ENCODE peak calls at places on chromosome 1, in ten cellular contexts. One of them, this sample, is unnamed.

GRCh38 chr1:205220421-205220820 is 7.3 kb upstream of the TMCC2 start:
- DNase-seq in brain microvascular endothelial cell: no peak
- DNase-seq in iPS-NIHi11: no peak
- DNase-seq in occipital lobe: no peak
- DNase-seq in EH: no peak
- DNase-seq in H4: no peak
- DNase-seq in A673: no peak
- DNase-seq in NCI-H1092: no peak
- DNase-seq in Panc1: no peak
- DNase-seq in GM03348: no peak
- DNase-seq in this sample: no peak

GRCh38 chr1:43930168-43930948 is 3.2 kb upstream of the ARTN start:
- DNase-seq in brain microvascular endothelial cell: no peak
- DNase-seq in iPS-NIHi11: peak
- DNase-seq in occipital lobe: no peak
- DNase-seq in EH: no peak
- DNase-seq in H4: no peak
- DNase-seq in A673: peak
- DNase-seq in NCI-H1092: no peak
- DNase-seq in Panc1: no peak
- DNase-seq in GM03348: no peak
- DNase-seq in this sample: no peak

GRCh38 chr1:238485906-238486219 is 595.1 kb upstream of the ZP4 start:
- DNase-seq in brain microvascular endothelial cell: peak
- DNase-seq in iPS-NIHi11: peak
- DNase-seq in occipital lobe: no peak
- DNase-seq in EH: no peak
- DNase-seq in H4: peak
- DNase-seq in A673: no peak
- DNase-seq in NCI-H1092: no peak
- DNase-seq in Panc1: no peak
- DNase-seq in GM03348: no peak
- DNase-seq in this sample: no peak

GRCh38 chr1:224427346-224427745 is 7.3 kb downstream of the WDR26 start:
- DNase-seq in brain microvascular endothelial cell: peak
- DNase-seq in iPS-NIHi11: no peak
- DNase-seq in occipital lobe: no peak
- DNase-seq in EH: peak
- DNase-seq in H4: peak
- DNase-seq in A673: no peak
- DNase-seq in NCI-H1092: no peak
- DNase-seq in Panc1: no peak
- DNase-seq in GM03348: peak
- DNase-seq in this sample: no peak

GRCh38 chr1:213586609-213586972 is 401.2 kb upstream of the PROX1 start:
- DNase-seq in brain microvascular endothelial cell: no peak
- DNase-seq in iPS-NIHi11: no peak
- DNase-seq in occipital lobe: no peak
- DNase-seq in EH: no peak
- DNase-seq in H4: no peak
- DNase-seq in A673: no peak
- DNase-seq in NCI-H1092: no peak
- DNase-seq in Panc1: no peak
- DNase-seq in GM03348: no peak
- DNase-seq in this sample: no peak

GRCh38 chr1:104979651-104980050 is 1230.0 kb downstream of the AMY1C start:
- DNase-seq in brain microvascular endothelial cell: no peak
- DNase-seq in iPS-NIHi11: no peak
- DNase-seq in occipital lobe: no peak
- DNase-seq in EH: no peak
- DNase-seq in H4: no peak
- DNase-seq in A673: no peak
- DNase-seq in NCI-H1092: no peak
- DNase-seq in Panc1: no peak
- DNase-seq in GM03348: no peak
- DNase-seq in this sample: no peak

GRCh38 chr1:99004270-99005141 is at the start of gene PLPPR5:
- DNase-seq in brain microvascular endothelial cell: peak
- DNase-seq in iPS-NIHi11: peak
- DNase-seq in occipital lobe: peak
- DNase-seq in EH: peak
- DNase-seq in H4: no peak
- DNase-seq in A673: peak
- DNase-seq in NCI-H1092: no peak
- DNase-seq in Panc1: no peak
- DNase-seq in GM03348: peak
- DNase-seq in this sample: no peak

GRCh38 chr1:53641481-53642214 is 97.3 kb downstream of the GLIS1 start:
- DNase-seq in brain microvascular endothelial cell: no peak
- DNase-seq in iPS-NIHi11: no peak
- DNase-seq in occipital lobe: no peak
- DNase-seq in EH: no peak
- DNase-seq in H4: no peak
- DNase-seq in A673: no peak
- DNase-seq in NCI-H1092: no peak
- DNase-seq in Panc1: no peak
- DNase-seq in GM03348: no peak
- DNase-seq in this sample: no peak

GRCh38 chr1:151265446-151266236 is 11.1 kb downstream of the PSMD4 start:
- DNase-seq in brain microvascular endothelial cell: no peak
- DNase-seq in iPS-NIHi11: no peak
- DNase-seq in occipital lobe: no peak
- DNase-seq in EH: no peak
- DNase-seq in H4: no peak
- DNase-seq in A673: no peak
- DNase-seq in NCI-H1092: no peak
- DNase-seq in Panc1: no peak
- DNase-seq in GM03348: no peak
- DNase-seq in this sample: no peak

GRCh38 chr1:46612937-46613660 is 3.5 kb downstream of the MOB3C start:
- DNase-seq in brain microvascular endothelial cell: no peak
- DNase-seq in iPS-NIHi11: peak
- DNase-seq in occipital lobe: no peak
- DNase-seq in EH: no peak
- DNase-seq in H4: no peak
- DNase-seq in A673: no peak
- DNase-seq in NCI-H1092: no peak
- DNase-seq in Panc1: no peak
- DNase-seq in GM03348: no peak
- DNase-seq in this sample: no peak

GRCh38 chr1:183550915-183551314 is 39.3 kb downstream of the NCF2 start:
- DNase-seq in brain microvascular endothelial cell: no peak
- DNase-seq in iPS-NIHi11: no peak
- DNase-seq in occipital lobe: no peak
- DNase-seq in EH: no peak
- DNase-seq in H4: no peak
- DNase-seq in A673: no peak
- DNase-seq in NCI-H1092: no peak
- DNase-seq in Panc1: no peak
- DNase-seq in GM03348: no peak
- DNase-seq in this sample: no peak

GRCh38 chr1:111733183-111733995 is 5.8 kb downstream of the INKA2 start:
- DNase-seq in brain microvascular endothelial cell: peak
- DNase-seq in iPS-NIHi11: no peak
- DNase-seq in occipital lobe: no peak
- DNase-seq in EH: peak
- DNase-seq in H4: peak
- DNase-seq in A673: no peak
- DNase-seq in NCI-H1092: peak
- DNase-seq in Panc1: no peak
- DNase-seq in GM03348: peak
- DNase-seq in this sample: peak

GRCh38 chr1:172993640-172994039 is 57.1 kb downstream of the TNFSF18 start:
- DNase-seq in brain microvascular endothelial cell: no peak
- DNase-seq in iPS-NIHi11: no peak
- DNase-seq in occipital lobe: no peak
- DNase-seq in EH: peak
- DNase-seq in H4: no peak
- DNase-seq in A673: no peak
- DNase-seq in NCI-H1092: no peak
- DNase-seq in Panc1: no peak
- DNase-seq in GM03348: peak
- DNase-seq in this sample: no peak

GRCh38 chr1:93621246-93621645 is 60.4 kb downstream of the BCAR3 start:
- DNase-seq in brain microvascular endothelial cell: no peak
- DNase-seq in iPS-NIHi11: no peak
- DNase-seq in occipital lobe: no peak
- DNase-seq in EH: no peak
- DNase-seq in H4: no peak
- DNase-seq in A673: no peak
- DNase-seq in NCI-H1092: no peak
- DNase-seq in Panc1: no peak
- DNase-seq in GM03348: no peak
- DNase-seq in this sample: no peak

GRCh38 chr1:193408782-193409293 is 222.4 kb upstream of the B3GALT2 start:
- DNase-seq in brain microvascular endothelial cell: peak
- DNase-seq in iPS-NIHi11: no peak
- DNase-seq in occipital lobe: no peak
- DNase-seq in EH: peak
- DNase-seq in H4: peak
- DNase-seq in A673: no peak
- DNase-seq in NCI-H1092: no peak
- DNase-seq in Panc1: no peak
- DNase-seq in GM03348: no peak
- DNase-seq in this sample: no peak

GRCh38 chr1:241782396-241782795 is 65.6 kb upstream of the EXO1 start:
- DNase-seq in brain microvascular endothelial cell: no peak
- DNase-seq in iPS-NIHi11: no peak
- DNase-seq in occipital lobe: no peak
- DNase-seq in EH: no peak
- DNase-seq in H4: no peak
- DNase-seq in A673: no peak
- DNase-seq in NCI-H1092: no peak
- DNase-seq in Panc1: no peak
- DNase-seq in GM03348: no peak
- DNase-seq in this sample: no peak

GRCh38 chr1:242187171-242187570 is 188.3 kb upstream of the MAP1LC3C start:
- DNase-seq in brain microvascular endothelial cell: no peak
- DNase-seq in iPS-NIHi11: no peak
- DNase-seq in occipital lobe: no peak
- DNase-seq in EH: no peak
- DNase-seq in H4: no peak
- DNase-seq in A673: no peak
- DNase-seq in NCI-H1092: no peak
- DNase-seq in Panc1: no peak
- DNase-seq in GM03348: no peak
- DNase-seq in this sample: no peak

GRCh38 chr1:167601442-167602380 is 28.3 kb upstream of the RCSD1 start:
- DNase-seq in brain microvascular endothelial cell: no peak
- DNase-seq in iPS-NIHi11: no peak
- DNase-seq in occipital lobe: peak
- DNase-seq in EH: peak
- DNase-seq in H4: peak
- DNase-seq in A673: no peak
- DNase-seq in NCI-H1092: no peak
- DNase-seq in Panc1: no peak
- DNase-seq in GM03348: no peak
- DNase-seq in this sample: no peak

GRCh38 chr1:154502742-154503111 is 515 bp upstream of the SHE start:
- DNase-seq in brain microvascular endothelial cell: no peak
- DNase-seq in iPS-NIHi11: peak
- DNase-seq in occipital lobe: no peak
- DNase-seq in EH: no peak
- DNase-seq in H4: no peak
- DNase-seq in A673: no peak
- DNase-seq in NCI-H1092: no peak
- DNase-seq in Panc1: no peak
- DNase-seq in GM03348: no peak
- DNase-seq in this sample: no peak

GRCh38 chr1:179744401-179745130 is 1.5 kb downstream of the FAM163A start:
- DNase-seq in brain microvascular endothelial cell: no peak
- DNase-seq in iPS-NIHi11: no peak
- DNase-seq in occipital lobe: no peak
- DNase-seq in EH: no peak
- DNase-seq in H4: no peak
- DNase-seq in A673: no peak
- DNase-seq in NCI-H1092: no peak
- DNase-seq in Panc1: no peak
- DNase-seq in GM03348: no peak
- DNase-seq in this sample: no peak

GRCh38 chr1:14142397-14143095 is 442.6 kb downstream of the PRDM2 start:
- DNase-seq in brain microvascular endothelial cell: no peak
- DNase-seq in iPS-NIHi11: no peak
- DNase-seq in occipital lobe: peak
- DNase-seq in EH: no peak
- DNase-seq in H4: no peak
- DNase-seq in A673: no peak
- DNase-seq in NCI-H1092: peak
- DNase-seq in Panc1: no peak
- DNase-seq in GM03348: no peak
- DNase-seq in this sample: no peak

GRCh38 chr1:93816970-93817738 is 61.9 kb downstream of the DNTTIP2 start:
- DNase-seq in brain microvascular endothelial cell: peak
- DNase-seq in iPS-NIHi11: no peak
- DNase-seq in occipital lobe: no peak
- DNase-seq in EH: peak
- DNase-seq in H4: peak
- DNase-seq in A673: peak
- DNase-seq in NCI-H1092: no peak
- DNase-seq in Panc1: no peak
- DNase-seq in GM03348: peak
- DNase-seq in this sample: no peak

GRCh38 chr1:100584761-100585745 is 47.1 kb downstream of the GPR88 start:
- DNase-seq in brain microvascular endothelial cell: no peak
- DNase-seq in iPS-NIHi11: no peak
- DNase-seq in occipital lobe: no peak
- DNase-seq in EH: peak
- DNase-seq in H4: no peak
- DNase-seq in A673: no peak
- DNase-seq in NCI-H1092: no peak
- DNase-seq in Panc1: no peak
- DNase-seq in GM03348: peak
- DNase-seq in this sample: no peak

GRCh38 chr1:112937495-112937894 is 18.5 kb downstream of the SLC16A1 start:
- DNase-seq in brain microvascular endothelial cell: no peak
- DNase-seq in iPS-NIHi11: no peak
- DNase-seq in occipital lobe: no peak
- DNase-seq in EH: peak
- DNase-seq in H4: no peak
- DNase-seq in A673: peak
- DNase-seq in NCI-H1092: no peak
- DNase-seq in Panc1: no peak
- DNase-seq in GM03348: no peak
- DNase-seq in this sample: no peak

This sample was measured in vagina.